ENCODE peak calls at places on chromosomes 6 and 20, in six cellular contexts. F is epithelial cell of proximal tubule, J is spleen, P is endothelial cell, R is right atrium auricular region, M is GM23338. O is an unnamed sample.

GRCh38 chr20:33229843-33230242 is 6.0 kb upstream of the BPIFA1 start:
- DNase-seq in F (no peak), J (no peak), P (no peak), R (no peak), M (no peak), O (no peak)

GRCh38 chr6:56760842-56761241 is 118.2 kb upstream of the DST start:
- DNase-seq in F (no peak), J (no peak), P (no peak), R (no peak), M (no peak), O (no peak)

GRCh38 chr6:152150196-152150595 is 342.7 kb downstream of the ESR1 start:
- DNase-seq in F (no peak), J (no peak), P (no peak), R (no peak), M (no peak), O (no peak)

GRCh38 chr20:47318027-47318595 is 38.4 kb downstream of the ZMYND8 start:
- DNase-seq in F (no peak), J (no peak), P (peak; percentile 10), R (no peak), M (no peak), O (no peak)

GRCh38 chr20:22546344-22546743 is 38.0 kb downstream of the FOXA2 start:
- DNase-seq in F (no peak), J (no peak), P (no peak), R (no peak), M (no peak), O (no peak)

GRCh38 chr6:70299456-70299855 is 3.4 kb downstream of the COL9A1 start:
- DNase-seq in F (no peak), J (no peak), P (peak; percentile 28), R (no peak), M (peak; percentile 17), O (no peak)

GRCh38 chr6:110608151-110608550 is 131.7 kb upstream of the SLC22A16 start:
- DNase-seq in F (no peak), J (no peak), P (no peak), R (no peak), M (no peak), O (no peak)

GRCh38 chr20:57656821-57657536 is 36.8 kb upstream of the ZBP1 start:
- DNase-seq in F (no peak), J (peak; percentile 61), P (peak; percentile 1), R (peak; percentile 53), M (no peak), O (no peak)

GRCh38 chr6:20755631-20756030 is 221.4 kb downstream of the CDKAL1 start:
- DNase-seq in F (no peak), J (no peak), P (no peak), R (no peak), M (no peak), O (no peak)

GRCh38 chr6:24723270-24723669 is 4.3 kb upstream of the C6orf62 start:
- DNase-seq in F (no peak), J (no peak), P (no peak), R (no peak), M (no peak), O (no peak)

GRCh38 chr20:37518606-37519507 is 2.2 kb upstream of the NNAT start:
- DNase-seq in F (no peak), J (no peak), P (peak; percentile 57), R (no peak), M (no peak), O (no peak)

GRCh38 chr20:63947638-63948456 is 8.4 kb downstream of the UCKL1 start:
- DNase-seq in F (no peak), J (peak; percentile 84), P (no peak), R (no peak), M (no peak), O (no peak)

GRCh38 chr6:39003072-39003471 is 45.5 kb upstream of the GLP1R start:
- DNase-seq in F (no peak), J (no peak), P (peak; percentile 69), R (no peak), M (peak; percentile 70), O (peak; percentile 5)

GRCh38 chr6:148144917-148145521 is 197.6 kb upstream of the SASH1 start:
- DNase-seq in F (no peak), J (peak; percentile 80), P (peak; percentile 73), R (peak; percentile 70), M (peak; percentile 88), O (peak; percentile 87)

GRCh38 chr6:53240763-53241162 is 92.1 kb upstream of the GCM1 start:
- DNase-seq in F (no peak), J (peak; percentile 78), P (no peak), R (no peak), M (no peak), O (no peak)